ENCODE peak calls at places on chromosomes 1 and 21, in seven cellular contexts. One of them, this sample, is unnamed.

GRCh38 chr1:22729921-22730320 is 19.3 kb downstream of the EPHB2 start:
- DNase-seq in BJ: no peak
- DNase-seq in brain microvascular endothelial cell: no peak
- DNase-seq in mucosa of descending colon: no peak
- DNase-seq in skeletal muscle cell: no peak
- DNase-seq in fibroblast of mammary gland: no peak
- DNase-seq in esophagus muscularis mucosa: no peak
- DNase-seq in this sample: no peak

GRCh38 chr21:17461014-17461413 is 51.8 kb upstream of the CXADR start:
- DNase-seq in BJ: peak
- DNase-seq in brain microvascular endothelial cell: peak
- DNase-seq in mucosa of descending colon: no peak
- DNase-seq in skeletal muscle cell: peak
- DNase-seq in fibroblast of mammary gland: peak
- DNase-seq in esophagus muscularis mucosa: no peak
- DNase-seq in this sample: peak

GRCh38 chr1:108071601-108072000 is 106.6 kb upstream of the VAV3 start:
- DNase-seq in BJ: no peak
- DNase-seq in brain microvascular endothelial cell: no peak
- DNase-seq in mucosa of descending colon: no peak
- DNase-seq in skeletal muscle cell: peak
- DNase-seq in fibroblast of mammary gland: no peak
- DNase-seq in esophagus muscularis mucosa: no peak
- DNase-seq in this sample: no peak

GRCh38 chr1:233654667-233655432 is 40.9 kb downstream of the KCNK1 start:
- DNase-seq in BJ: no peak
- DNase-seq in brain microvascular endothelial cell: no peak
- DNase-seq in mucosa of descending colon: peak
- DNase-seq in skeletal muscle cell: no peak
- DNase-seq in fibroblast of mammary gland: no peak
- DNase-seq in esophagus muscularis mucosa: no peak
- DNase-seq in this sample: peak

GRCh38 chr1:53129891-53130597 is 12.4 kb downstream of the SLC1A7 start:
- DNase-seq in BJ: no peak
- DNase-seq in brain microvascular endothelial cell: no peak
- DNase-seq in mucosa of descending colon: no peak
- DNase-seq in skeletal muscle cell: no peak
- DNase-seq in fibroblast of mammary gland: no peak
- DNase-seq in esophagus muscularis mucosa: no peak
- DNase-seq in this sample: no peak

GRCh38 chr1:77888071-77888428 is 374 bp upstream of the NEXN start:
- DNase-seq in BJ: peak
- DNase-seq in brain microvascular endothelial cell: peak
- DNase-seq in mucosa of descending colon: no peak
- DNase-seq in skeletal muscle cell: peak
- DNase-seq in fibroblast of mammary gland: peak
- DNase-seq in esophagus muscularis mucosa: no peak
- DNase-seq in this sample: peak

GRCh38 chr21:31354604-31355443 is 10.8 kb upstream of the TIAM1 start:
- DNase-seq in BJ: no peak
- DNase-seq in brain microvascular endothelial cell: peak
- DNase-seq in mucosa of descending colon: peak
- DNase-seq in skeletal muscle cell: peak
- DNase-seq in fibroblast of mammary gland: peak
- DNase-seq in esophagus muscularis mucosa: no peak
- DNase-seq in this sample: peak

GRCh38 chr1:15966081-15966955 is 9.6 kb downstream of the ZBTB17 start:
- DNase-seq in BJ: no peak
- DNase-seq in brain microvascular endothelial cell: no peak
- DNase-seq in mucosa of descending colon: peak
- DNase-seq in skeletal muscle cell: no peak
- DNase-seq in fibroblast of mammary gland: peak
- DNase-seq in esophagus muscularis mucosa: no peak
- DNase-seq in this sample: peak

GRCh38 chr1:9101510-9102146 is 27.3 kb downstream of the GPR157 start:
- DNase-seq in BJ: no peak
- DNase-seq in brain microvascular endothelial cell: peak
- DNase-seq in mucosa of descending colon: peak
- DNase-seq in skeletal muscle cell: no peak
- DNase-seq in fibroblast of mammary gland: peak
- DNase-seq in esophagus muscularis mucosa: no peak
- DNase-seq in this sample: peak

GRCh38 chr1:161782886-161783285 is 16.8 kb downstream of the ATF6 start:
- DNase-seq in BJ: no peak
- DNase-seq in brain microvascular endothelial cell: no peak
- DNase-seq in mucosa of descending colon: no peak
- DNase-seq in skeletal muscle cell: no peak
- DNase-seq in fibroblast of mammary gland: no peak
- DNase-seq in esophagus muscularis mucosa: no peak
- DNase-seq in this sample: no peak

GRCh38 chr1:244367399-244368114 is 84.2 kb downstream of the ADSS2 start:
- DNase-seq in BJ: no peak
- DNase-seq in brain microvascular endothelial cell: no peak
- DNase-seq in mucosa of descending colon: no peak
- DNase-seq in skeletal muscle cell: no peak
- DNase-seq in fibroblast of mammary gland: no peak
- DNase-seq in esophagus muscularis mucosa: no peak
- DNase-seq in this sample: no peak

GRCh38 chr1:208203848-208204609 is 40.2 kb downstream of the PLXNA2 start:
- DNase-seq in BJ: no peak
- DNase-seq in brain microvascular endothelial cell: peak
- DNase-seq in mucosa of descending colon: no peak
- DNase-seq in skeletal muscle cell: no peak
- DNase-seq in fibroblast of mammary gland: peak
- DNase-seq in esophagus muscularis mucosa: no peak
- DNase-seq in this sample: peak

GRCh38 chr1:116332461-116332860 is 40.6 kb upstream of the ATP1A1 start:
- DNase-seq in BJ: no peak
- DNase-seq in brain microvascular endothelial cell: no peak
- DNase-seq in mucosa of descending colon: no peak
- DNase-seq in skeletal muscle cell: no peak
- DNase-seq in fibroblast of mammary gland: no peak
- DNase-seq in esophagus muscularis mucosa: peak
- DNase-seq in this sample: no peak

GRCh38 chr1:214808845-214809460 is 206.0 kb downstream of the CENPF start:
- DNase-seq in BJ: no peak
- DNase-seq in brain microvascular endothelial cell: peak
- DNase-seq in mucosa of descending colon: no peak
- DNase-seq in skeletal muscle cell: no peak
- DNase-seq in fibroblast of mammary gland: peak
- DNase-seq in esophagus muscularis mucosa: no peak
- DNase-seq in this sample: peak

GRCh38 chr1:208273386-208274021 is 29.3 kb upstream of the PLXNA2 start:
- DNase-seq in BJ: no peak
- DNase-seq in brain microvascular endothelial cell: no peak
- DNase-seq in mucosa of descending colon: no peak
- DNase-seq in skeletal muscle cell: no peak
- DNase-seq in fibroblast of mammary gland: no peak
- DNase-seq in esophagus muscularis mucosa: no peak
- DNase-seq in this sample: no peak

GRCh38 chr1:180345148-180345547 is 115.1 kb downstream of the LHX4 start:
- DNase-seq in BJ: no peak
- DNase-seq in brain microvascular endothelial cell: no peak
- DNase-seq in mucosa of descending colon: no peak
- DNase-seq in skeletal muscle cell: no peak
- DNase-seq in fibroblast of mammary gland: no peak
- DNase-seq in esophagus muscularis mucosa: no peak
- DNase-seq in this sample: no peak

GRCh38 chr1:84504580-84505021 is 1.6 kb upstream of the SPATA1 start:
- DNase-seq in BJ: no peak
- DNase-seq in brain microvascular endothelial cell: peak
- DNase-seq in mucosa of descending colon: no peak
- DNase-seq in skeletal muscle cell: peak
- DNase-seq in fibroblast of mammary gland: peak
- DNase-seq in esophagus muscularis mucosa: no peak
- DNase-seq in this sample: peak

GRCh38 chr1:26626994-26627393 is 68.8 kb upstream of the ARID1A start:
- DNase-seq in BJ: no peak
- DNase-seq in brain microvascular endothelial cell: peak
- DNase-seq in mucosa of descending colon: no peak
- DNase-seq in skeletal muscle cell: no peak
- DNase-seq in fibroblast of mammary gland: peak
- DNase-seq in esophagus muscularis mucosa: no peak
- DNase-seq in this sample: peak

GRCh38 chr1:201426395-201427310 is 5.1 kb upstream of the TNNI1 start:
- DNase-seq in BJ: no peak
- DNase-seq in brain microvascular endothelial cell: no peak
- DNase-seq in mucosa of descending colon: no peak
- DNase-seq in skeletal muscle cell: no peak
- DNase-seq in fibroblast of mammary gland: no peak
- DNase-seq in esophagus muscularis mucosa: no peak
- DNase-seq in this sample: no peak

GRCh38 chr1:112172294-112172882 is 182.9 kb upstream of the KCND3 start:
- DNase-seq in BJ: no peak
- DNase-seq in brain microvascular endothelial cell: peak
- DNase-seq in mucosa of descending colon: peak
- DNase-seq in skeletal muscle cell: peak
- DNase-seq in fibroblast of mammary gland: peak
- DNase-seq in esophagus muscularis mucosa: peak
- DNase-seq in this sample: peak

GRCh38 chr1:112165375-112165774 is 175.9 kb upstream of the KCND3 start:
- DNase-seq in BJ: no peak
- DNase-seq in brain microvascular endothelial cell: no peak
- DNase-seq in mucosa of descending colon: no peak
- DNase-seq in skeletal muscle cell: no peak
- DNase-seq in fibroblast of mammary gland: no peak
- DNase-seq in esophagus muscularis mucosa: no peak
- DNase-seq in this sample: no peak

DNA sequence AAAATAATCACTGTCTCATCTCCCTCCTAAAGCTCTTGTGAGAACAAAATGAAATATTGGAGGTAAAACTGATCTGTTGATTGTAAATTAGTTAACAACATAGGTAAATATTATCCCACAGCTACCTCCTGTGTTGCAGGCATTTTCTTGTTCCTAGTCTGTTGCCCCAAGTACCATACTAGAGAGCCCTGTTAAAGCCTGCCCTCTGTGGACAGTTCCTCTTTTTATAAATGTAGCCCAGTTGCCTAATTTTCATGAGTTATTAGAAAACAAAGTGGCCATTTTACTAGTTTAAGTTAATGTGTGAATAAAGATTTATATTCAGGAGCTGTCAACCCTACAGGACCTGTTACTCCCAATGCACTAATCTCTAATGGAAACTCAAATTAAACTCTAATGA is 180.0 kb upstream of the KCND3 start:
- DNase-seq in BJ: no peak
- DNase-seq in brain microvascular endothelial cell: no peak
- DNase-seq in mucosa of descending colon: no peak
- DNase-seq in skeletal muscle cell: no peak
- DNase-seq in fibroblast of mammary gland: no peak
- DNase-seq in esophagus muscularis mucosa: peak
- DNase-seq in this sample: no peak
- H3K4me3 ChIP-seq in BJ: no peak
- H3K4me3 ChIP-seq in brain microvascular endothelial cell: no peak
- H3K4me3 ChIP-seq in mucosa of descending colon: no peak
- H3K4me3 ChIP-seq in skeletal muscle cell: no peak
- H3K4me3 ChIP-seq in fibroblast of mammary gland: no peak
- H3K4me3 ChIP-seq in esophagus muscularis mucosa: no peak
- H3K4me3 ChIP-seq in this sample: no peak

GRCh38 chr1:159172599-159173291 is 1.3 kb downstream of the CADM3 start:
- DNase-seq in BJ: no peak
- DNase-seq in brain microvascular endothelial cell: no peak
- DNase-seq in mucosa of descending colon: peak
- DNase-seq in skeletal muscle cell: no peak
- DNase-seq in fibroblast of mammary gland: peak
- DNase-seq in esophagus muscularis mucosa: no peak
- DNase-seq in this sample: peak
- H3K4me3 ChIP-seq in BJ: no peak
- H3K4me3 ChIP-seq in brain microvascular endothelial cell: no peak
- H3K4me3 ChIP-seq in mucosa of descending colon: no peak
- H3K4me3 ChIP-seq in skeletal muscle cell: peak
- H3K4me3 ChIP-seq in fibroblast of mammary gland: peak
- H3K4me3 ChIP-seq in esophagus muscularis mucosa: peak
- H3K4me3 ChIP-seq in this sample: peak

GRCh38 chr1:1165485-1165884 is 8.2 kb upstream of the TTLL10 start:
- DNase-seq in BJ: no peak
- DNase-seq in brain microvascular endothelial cell: no peak
- DNase-seq in mucosa of descending colon: no peak
- DNase-seq in skeletal muscle cell: no peak
- DNase-seq in fibroblast of mammary gland: no peak
- DNase-seq in esophagus muscularis mucosa: no peak
- DNase-seq in this sample: no peak

GRCh38 chr1:1162597-1163537 is 10.8 kb upstream of the TTLL10 start:
- DNase-seq in BJ: no peak
- DNase-seq in brain microvascular endothelial cell: no peak
- DNase-seq in mucosa of descending colon: peak
- DNase-seq in skeletal muscle cell: no peak
- DNase-seq in fibroblast of mammary gland: no peak
- DNase-seq in esophagus muscularis mucosa: no peak
- DNase-seq in this sample: no peak

GRCh38 chr1:1164701-1165451 is 8.8 kb upstream of the TTLL10 start:
- DNase-seq in BJ: no peak
- DNase-seq in brain microvascular endothelial cell: no peak
- DNase-seq in mucosa of descending colon: no peak
- DNase-seq in skeletal muscle cell: no peak
- DNase-seq in fibroblast of mammary gland: no peak
- DNase-seq in esophagus muscularis mucosa: no peak
- DNase-seq in this sample: no peak

GRCh38 chr1:1163538-1164070 is 10.1 kb upstream of the TTLL10 start:
- DNase-seq in BJ: no peak
- DNase-seq in brain microvascular endothelial cell: no peak
- DNase-seq in mucosa of descending colon: no peak
- DNase-seq in skeletal muscle cell: no peak
- DNase-seq in fibroblast of mammary gland: no peak
- DNase-seq in esophagus muscularis mucosa: no peak
- DNase-seq in this sample: no peak

DNA sequence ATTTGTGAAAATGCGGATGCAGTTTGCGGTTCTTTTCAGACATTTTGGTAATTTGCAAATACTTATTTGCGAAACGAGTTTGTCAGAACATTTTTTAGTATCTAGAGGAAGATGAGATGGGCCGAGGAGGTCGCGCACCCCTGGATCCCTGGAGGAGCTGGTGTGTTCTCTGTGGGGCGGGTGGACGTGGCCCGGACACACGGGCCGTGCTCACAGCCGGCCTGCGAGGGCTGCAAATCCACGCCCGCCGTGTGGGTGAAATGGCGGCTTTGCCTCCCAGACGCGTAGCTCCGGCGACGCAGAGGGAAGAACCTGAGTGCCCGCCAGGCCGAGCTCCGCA is 9.3 kb upstream of the TTLL10 start:
- DNase-seq in BJ: no peak
- DNase-seq in brain microvascular endothelial cell: no peak
- DNase-seq in mucosa of descending colon: no peak
- DNase-seq in skeletal muscle cell: no peak
- DNase-seq in fibroblast of mammary gland: no peak
- DNase-seq in esophagus muscularis mucosa: no peak
- DNase-seq in this sample: no peak
- H3K4me3 ChIP-seq in BJ: no peak
- H3K4me3 ChIP-seq in brain microvascular endothelial cell: no peak
- H3K4me3 ChIP-seq in mucosa of descending colon: peak
- H3K4me3 ChIP-seq in skeletal muscle cell: no peak
- H3K4me3 ChIP-seq in fibroblast of mammary gland: no peak
- H3K4me3 ChIP-seq in esophagus muscularis mucosa: no peak
- H3K4me3 ChIP-seq in this sample: no peak

DNA sequence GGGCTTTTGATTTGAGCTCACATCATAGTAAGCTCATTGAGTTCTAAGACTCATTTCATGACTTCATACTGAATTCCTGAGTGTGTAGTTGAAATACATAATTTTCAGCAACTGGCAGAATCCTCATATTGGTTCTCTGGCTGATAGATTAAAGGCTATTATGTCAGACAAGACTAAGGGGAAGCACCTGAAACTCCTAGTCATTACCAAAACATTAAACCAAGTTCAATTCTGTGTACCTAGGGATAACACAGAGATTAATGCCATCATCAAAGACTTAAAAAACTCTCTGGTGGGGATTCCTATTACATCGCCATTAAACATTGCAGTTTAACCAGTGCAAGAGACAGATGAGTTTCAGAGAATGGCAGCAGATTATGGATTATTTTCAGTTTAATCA is 339.1 kb downstream of the PTPRC start:
- DNase-seq in BJ: no peak
- DNase-seq in brain microvascular endothelial cell: no peak
- DNase-seq in mucosa of descending colon: no peak
- DNase-seq in skeletal muscle cell: no peak
- DNase-seq in fibroblast of mammary gland: no peak
- DNase-seq in esophagus muscularis mucosa: no peak
- DNase-seq in this sample: no peak
- H3K4me3 ChIP-seq in BJ: no peak
- H3K4me3 ChIP-seq in brain microvascular endothelial cell: no peak
- H3K4me3 ChIP-seq in mucosa of descending colon: no peak
- H3K4me3 ChIP-seq in skeletal muscle cell: no peak
- H3K4me3 ChIP-seq in fibroblast of mammary gland: no peak
- H3K4me3 ChIP-seq in esophagus muscularis mucosa: no peak
- H3K4me3 ChIP-seq in this sample: no peak